ENCODE peak calls at places on chromosomes 4 and X, in five cellular contexts. One of them, this sample, is unnamed.

GRCh38 chrX:130245441-130245840 is 23.3 kb downstream of the ZNF280C start:
- DNase-seq in esophagus squamous epithelium: no peak
- DNase-seq in cardiac fibroblast: peak
- DNase-seq in left lung: no peak
- DNase-seq in OCI-LY7: no peak
- DNase-seq in this sample: no peak

GRCh38 chr4:21090098-21090666 is 389.9 kb downstream of the PACRGL start:
- DNase-seq in esophagus squamous epithelium: no peak
- DNase-seq in cardiac fibroblast: no peak
- DNase-seq in left lung: no peak
- DNase-seq in OCI-LY7: no peak
- DNase-seq in this sample: no peak

GRCh38 chrX:69615779-69616519 is at the start of gene EDA:
- DNase-seq in OCI-LY7: peak
- DNase-seq in esophagus squamous epithelium: peak
- DNase-seq in left lung: peak
- DNase-seq in cardiac fibroblast: peak
- DNase-seq in this sample: peak

GRCh38 chr4:140211693-140212092 is 57.7 kb upstream of the MAML3 start:
- DNase-seq in esophagus squamous epithelium: no peak
- DNase-seq in cardiac fibroblast: no peak
- DNase-seq in left lung: no peak
- DNase-seq in OCI-LY7: no peak
- DNase-seq in this sample: no peak

GRCh38 chr4:19721587-19721986 is 530.1 kb upstream of the SLIT2 start:
- DNase-seq in cardiac fibroblast: no peak
- DNase-seq in esophagus squamous epithelium: no peak
- DNase-seq in OCI-LY7: no peak
- DNase-seq in left lung: no peak
- DNase-seq in this sample: peak

GRCh38 chrX:15465347-15465746 is 27.8 kb downstream of the PIR start:
- DNase-seq in esophagus squamous epithelium: no peak
- DNase-seq in cardiac fibroblast: peak
- DNase-seq in OCI-LY7: peak
- DNase-seq in left lung: no peak
- DNase-seq in this sample: no peak

GRCh38 chr4:95381843-95382580 is 166.8 kb downstream of the UNC5C start:
- DNase-seq in cardiac fibroblast: no peak
- DNase-seq in OCI-LY7: no peak
- DNase-seq in esophagus squamous epithelium: no peak
- DNase-seq in left lung: no peak
- DNase-seq in this sample: no peak

GRCh38 chr4:128639586-128640270 is 169.8 kb upstream of the JADE1 start:
- DNase-seq in left lung: no peak
- DNase-seq in OCI-LY7: no peak
- DNase-seq in cardiac fibroblast: no peak
- DNase-seq in esophagus squamous epithelium: no peak
- DNase-seq in this sample: no peak

GRCh38 chrX:134836497-134836968 is 154.3 kb upstream of the SMIM10 start:
- DNase-seq in esophagus squamous epithelium: no peak
- DNase-seq in left lung: no peak
- DNase-seq in cardiac fibroblast: peak
- DNase-seq in OCI-LY7: no peak
- DNase-seq in this sample: no peak

GRCh38 chr4:47561331-47561730 is 76.3 kb downstream of the ATP10D start:
- DNase-seq in OCI-LY7: no peak
- DNase-seq in esophagus squamous epithelium: no peak
- DNase-seq in left lung: no peak
- DNase-seq in cardiac fibroblast: no peak
- DNase-seq in this sample: no peak

GRCh38 chrX:8743126-8743732 is 11.3 kb upstream of the ANOS1 start:
- DNase-seq in left lung: peak
- DNase-seq in esophagus squamous epithelium: no peak
- DNase-seq in cardiac fibroblast: peak
- DNase-seq in OCI-LY7: peak
- DNase-seq in this sample: peak

GRCh38 chr4:159055851-159056250 is 47.0 kb upstream of the RAPGEF2 start:
- DNase-seq in left lung: no peak
- DNase-seq in esophagus squamous epithelium: no peak
- DNase-seq in cardiac fibroblast: no peak
- DNase-seq in OCI-LY7: no peak
- DNase-seq in this sample: no peak

GRCh38 chrX:22392176-22392814 is 119.6 kb downstream of the CBLL2 start:
- DNase-seq in left lung: no peak
- DNase-seq in cardiac fibroblast: no peak
- DNase-seq in esophagus squamous epithelium: no peak
- DNase-seq in OCI-LY7: no peak
- DNase-seq in this sample: no peak

GRCh38 chrX:43882294-43882681 is at the start of gene MAOB:
- DNase-seq in cardiac fibroblast: no peak
- DNase-seq in OCI-LY7: no peak
- DNase-seq in left lung: peak
- DNase-seq in esophagus squamous epithelium: no peak
- DNase-seq in this sample: no peak

GRCh38 chr4:68797618-68798017 is 18.2 kb upstream of the UGT2B10 start:
- DNase-seq in left lung: no peak
- DNase-seq in OCI-LY7: no peak
- DNase-seq in esophagus squamous epithelium: no peak
- DNase-seq in cardiac fibroblast: no peak
- DNase-seq in this sample: no peak

GRCh38 chr4:89298160-89298559 is 9.4 kb downstream of the GPRIN3 start:
- DNase-seq in cardiac fibroblast: no peak
- DNase-seq in OCI-LY7: peak
- DNase-seq in esophagus squamous epithelium: no peak
- DNase-seq in left lung: no peak
- DNase-seq in this sample: peak

GRCh38 chr4:123856689-123857545 is 460.3 kb downstream of the SPRY1 start:
- DNase-seq in left lung: no peak
- DNase-seq in esophagus squamous epithelium: no peak
- DNase-seq in OCI-LY7: no peak
- DNase-seq in cardiac fibroblast: peak
- DNase-seq in this sample: no peak

GRCh38 chr4:141486375-141486997 is 149.9 kb upstream of the IL15 start:
- DNase-seq in cardiac fibroblast: peak
- DNase-seq in left lung: no peak
- DNase-seq in esophagus squamous epithelium: no peak
- DNase-seq in OCI-LY7: no peak
- DNase-seq in this sample: no peak

GRCh38 chrX:124242160-124242559 is 90.3 kb upstream of the TEX13D start:
- DNase-seq in OCI-LY7: no peak
- DNase-seq in esophagus squamous epithelium: no peak
- DNase-seq in cardiac fibroblast: no peak
- DNase-seq in left lung: no peak
- DNase-seq in this sample: no peak

GRCh38 chr4:74446193-74446868 is 1.4 kb downstream of the AREG start:
- DNase-seq in left lung: no peak
- DNase-seq in cardiac fibroblast: no peak
- DNase-seq in OCI-LY7: no peak
- DNase-seq in esophagus squamous epithelium: no peak
- DNase-seq in this sample: no peak

GRCh38 chr4:2936773-2937145 is 26.4 kb downstream of the NOP14 start:
- DNase-seq in OCI-LY7: peak
- DNase-seq in cardiac fibroblast: peak
- DNase-seq in esophagus squamous epithelium: no peak
- DNase-seq in left lung: no peak
- DNase-seq in this sample: no peak

GRCh38 chr4:99180367-99181169 is 36.5 kb upstream of the ADH4 start:
- DNase-seq in left lung: no peak
- DNase-seq in OCI-LY7: no peak
- DNase-seq in esophagus squamous epithelium: no peak
- DNase-seq in cardiac fibroblast: peak
- DNase-seq in this sample: no peak

GRCh38 chr4:124685851-124686250 is 26.7 kb downstream of the ANKRD50 start:
- DNase-seq in OCI-LY7: no peak
- DNase-seq in left lung: no peak
- DNase-seq in cardiac fibroblast: no peak
- DNase-seq in esophagus squamous epithelium: no peak
- DNase-seq in this sample: no peak

GRCh38 chr4:40046311-40046980 is 10.2 kb upstream of the N4BP2 start:
- DNase-seq in OCI-LY7: no peak
- DNase-seq in esophagus squamous epithelium: no peak
- DNase-seq in cardiac fibroblast: peak
- DNase-seq in left lung: no peak
- DNase-seq in this sample: no peak

GRCh38 chr4:130632731-130633604 is 1537.0 kb downstream of the C4orf33 start:
- DNase-seq in left lung: no peak
- DNase-seq in OCI-LY7: no peak
- DNase-seq in esophagus squamous epithelium: no peak
- DNase-seq in cardiac fibroblast: peak
- DNase-seq in this sample: no peak

GRCh38 chr4:39823193-39823592 is 125.3 kb downstream of the UBE2K start:
- DNase-seq in cardiac fibroblast: peak
- DNase-seq in OCI-LY7: no peak
- DNase-seq in esophagus squamous epithelium: no peak
- DNase-seq in left lung: no peak
- DNase-seq in this sample: no peak

GRCh38 chr4:37549003-37549402 is 137.2 kb downstream of the RELL1 start:
- DNase-seq in esophagus squamous epithelium: no peak
- DNase-seq in OCI-LY7: no peak
- DNase-seq in left lung: no peak
- DNase-seq in cardiac fibroblast: peak
- DNase-seq in this sample: no peak

GRCh38 chrX:38768079-38768478 is 33.2 kb upstream of the MID1IP1 start:
- DNase-seq in left lung: no peak
- DNase-seq in cardiac fibroblast: peak
- DNase-seq in OCI-LY7: peak
- DNase-seq in esophagus squamous epithelium: no peak
- DNase-seq in this sample: peak

GRCh38 chr4:76809594-76810305 is 88.2 kb downstream of the SOWAHB start:
- DNase-seq in cardiac fibroblast: peak
- DNase-seq in left lung: no peak
- DNase-seq in esophagus squamous epithelium: no peak
- DNase-seq in OCI-LY7: no peak
- DNase-seq in this sample: no peak

GRCh38 chr4:134862116-134862515 is 660.5 kb upstream of the PABPC4L start:
- DNase-seq in left lung: no peak
- DNase-seq in OCI-LY7: no peak
- DNase-seq in cardiac fibroblast: peak
- DNase-seq in esophagus squamous epithelium: no peak
- DNase-seq in this sample: no peak

GRCh38 chr4:173527103-173527876 is 2.7 kb downstream of the HAND2 start:
- DNase-seq in esophagus squamous epithelium: no peak
- DNase-seq in left lung: no peak
- DNase-seq in cardiac fibroblast: peak
- DNase-seq in OCI-LY7: no peak
- DNase-seq in this sample: no peak

GRCh38 chr4:173526724-173527102 is 3.3 kb downstream of the HAND2 start:
- DNase-seq in left lung: no peak
- DNase-seq in cardiac fibroblast: no peak
- DNase-seq in OCI-LY7: no peak
- DNase-seq in esophagus squamous epithelium: no peak
- DNase-seq in this sample: no peak

GRCh38 chr4:173525118-173526033 is 4.7 kb downstream of the HAND2 start:
- DNase-seq in esophagus squamous epithelium: no peak
- DNase-seq in OCI-LY7: no peak
- DNase-seq in cardiac fibroblast: peak
- DNase-seq in left lung: peak
- DNase-seq in this sample: no peak

GRCh38 chr4:173524218-173525117 is 5.6 kb downstream of the HAND2 start:
- DNase-seq in left lung: no peak
- DNase-seq in OCI-LY7: no peak
- DNase-seq in cardiac fibroblast: no peak
- DNase-seq in esophagus squamous epithelium: no peak
- DNase-seq in this sample: no peak

GRCh38 chr4:173526034-173526482 is 4.0 kb downstream of the HAND2 start:
- DNase-seq in OCI-LY7: no peak
- DNase-seq in cardiac fibroblast: peak
- DNase-seq in left lung: no peak
- DNase-seq in esophagus squamous epithelium: no peak
- DNase-seq in this sample: no peak
- H3K4me3 ChIP-seq in OCI-LY7: no peak
- H3K4me3 ChIP-seq in cardiac fibroblast: peak
- H3K4me3 ChIP-seq in left lung: no peak
- H3K4me3 ChIP-seq in esophagus squamous epithelium: peak
- H3K4me3 ChIP-seq in this sample: no peak

DNA sequence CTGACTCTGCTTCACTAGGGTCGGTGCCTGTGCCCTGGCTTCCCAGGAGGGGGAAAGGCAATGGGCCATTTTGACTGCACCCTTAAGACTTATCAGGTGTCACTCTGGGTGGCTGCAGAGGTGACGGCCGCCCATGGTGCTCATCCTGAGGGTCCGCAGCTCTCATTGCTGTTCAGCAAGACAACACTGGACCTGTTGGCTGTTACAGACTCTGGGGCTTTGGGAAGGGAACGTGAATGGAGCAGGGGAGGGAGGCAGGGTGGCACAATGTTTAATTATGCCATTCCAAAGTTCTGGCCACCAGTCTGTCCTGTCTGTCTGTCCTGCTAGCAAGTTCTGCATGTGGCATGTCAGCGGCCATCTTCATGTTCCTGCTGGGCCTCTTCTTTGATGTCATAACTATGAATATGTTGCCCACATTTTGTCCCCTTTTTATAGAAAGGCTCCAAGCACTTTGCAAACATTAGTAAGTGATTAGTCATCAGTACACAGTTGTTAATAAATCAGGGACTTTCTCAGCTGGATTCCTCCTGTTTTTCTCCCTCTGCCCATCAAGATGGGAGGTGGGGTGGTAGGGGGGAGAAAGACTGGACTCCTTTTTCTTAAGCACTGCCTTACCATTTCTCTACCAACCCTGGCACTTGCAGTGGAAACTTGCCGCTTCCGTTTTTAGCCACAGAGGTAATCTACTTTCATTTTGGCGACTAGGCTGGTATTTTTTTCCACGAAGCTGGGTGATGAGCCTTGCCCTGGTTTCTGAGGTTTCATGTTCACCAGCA is 88.7 kb upstream of the TRIM2 start:
- DNase-seq in left lung: no peak
- DNase-seq in OCI-LY7: peak
- DNase-seq in esophagus squamous epithelium: no peak
- DNase-seq in cardiac fibroblast: peak
- DNase-seq in this sample: peak
- H3K4me3 ChIP-seq in left lung: no peak
- H3K4me3 ChIP-seq in OCI-LY7: peak
- H3K4me3 ChIP-seq in esophagus squamous epithelium: peak
- H3K4me3 ChIP-seq in cardiac fibroblast: peak
- H3K4me3 ChIP-seq in this sample: peak

GRCh38 chrX:151973851-151974335 is 583 bp downstream of the GABRE start:
- DNase-seq in OCI-LY7: no peak
- DNase-seq in cardiac fibroblast: peak
- DNase-seq in left lung: peak
- DNase-seq in esophagus squamous epithelium: no peak
- DNase-seq in this sample: no peak
- H3K4me3 ChIP-seq in OCI-LY7: no peak
- H3K4me3 ChIP-seq in cardiac fibroblast: peak
- H3K4me3 ChIP-seq in left lung: peak
- H3K4me3 ChIP-seq in esophagus squamous epithelium: peak
- H3K4me3 ChIP-seq in this sample: no peak

GRCh38 chrX:21153503-21153902 is 220.7 kb upstream of the CNKSR2 start:
- DNase-seq in OCI-LY7: no peak
- DNase-seq in cardiac fibroblast: peak
- DNase-seq in left lung: no peak
- DNase-seq in esophagus squamous epithelium: no peak
- DNase-seq in this sample: no peak
- H3K4me3 ChIP-seq in OCI-LY7: no peak
- H3K4me3 ChIP-seq in cardiac fibroblast: no peak
- H3K4me3 ChIP-seq in left lung: no peak
- H3K4me3 ChIP-seq in esophagus squamous epithelium: no peak
- H3K4me3 ChIP-seq in this sample: no peak